ENCODE peak calls at places on chromosomes 11 and 22, in six cellular contexts. I is endothelial cell, C is NCI-H748 treated with DMSO at 0.1 percent for 48 hours, L is germinal center, M is GM23248, X is COR-L47. H is an unnamed sample.
A peak's percentile ranks its signal among the peaks of the same experiment; 100 is the strongest.

GRCh38 chr11:112241486-112241885 is 15.3 kb downstream of the PTS start:
- DNase-seq in M (peak; percentile 81), L (no peak), X (no peak), I (no peak), C (no peak), H (no peak)

GRCh38 chr22:24437820-24438328 is 10.5 kb downstream of the ADORA2A start:
- DNase-seq in L (peak; percentile 74), C (no peak), X (no peak), M (peak; percentile 60), I (no peak), H (no peak)

GRCh38 chr11:124402326-124402922 is 3.6 kb upstream of the OR8B3 start:
- DNase-seq in X (peak; percentile 30), L (peak; percentile 40), C (no peak), I (peak; percentile 71), M (peak; percentile 93), H (peak; percentile 62)

GRCh38 chr22:31431950-31432349 is 32.5 kb downstream of the DRG1 start:
- DNase-seq in X (no peak), I (no peak), L (no peak), M (no peak), C (no peak), H (no peak)

GRCh38 chr11:65900125-65900898 is at the start of gene FOSL1:
- DNase-seq in I (peak; percentile 46), C (peak; percentile 61), L (peak; percentile 87), M (peak; percentile 98), X (peak; percentile 71), H (peak; percentile 46)

GRCh38 chr11:115290479-115291390 is 213.5 kb downstream of the CADM1 start:
- DNase-seq in I (peak; percentile 18), L (no peak), C (no peak), X (no peak), M (no peak), H (no peak)

GRCh38 chr11:132685174-132685611 is 847.1 kb downstream of the OPCML start:
- DNase-seq in L (no peak), M (peak; percentile 68), I (no peak), X (no peak), C (no peak), H (no peak)

GRCh38 chr22:28006271-28006670 is 87.2 kb upstream of the PITPNB start:
- DNase-seq in L (no peak), X (no peak), I (no peak), M (peak; percentile 24), C (no peak), H (no peak)

GRCh38 chr11:76903325-76903724 is 42.6 kb downstream of the ACER3 start:
- DNase-seq in C (peak; percentile 54), I (no peak), M (no peak), X (peak; percentile 20), L (no peak), H (no peak)

GRCh38 chr11:5631426-5631825 is 6.6 kb downstream of the TRIM34 start:
- DNase-seq in M (no peak), L (no peak), I (no peak), C (no peak), X (no peak), H (no peak)

GRCh38 chr11:2213384-2213842 is 41.8 kb upstream of the TH start:
- DNase-seq in L (no peak), M (no peak), C (no peak), X (no peak), I (no peak), H (no peak)

GRCh38 chr11:1152316-1153104 is 5.2 kb upstream of the MUC5AC start:
- DNase-seq in X (no peak), C (no peak), M (no peak), L (no peak), I (no peak), H (no peak)

GRCh38 chr11:12397953-12398352 is 20.6 kb downstream of the PARVA start:
- DNase-seq in X (no peak), M (peak; percentile 96), C (no peak), I (no peak), L (no peak), H (no peak)

GRCh38 chr11:64863381-64864060 is 14.9 kb downstream of the EHD1 start:
- DNase-seq in C (no peak), M (peak; percentile 46), X (no peak), L (no peak), I (no peak), H (no peak)

GRCh38 chr11:64799256-64799924 is 3.6 kb downstream of the MAP4K2 start:
- DNase-seq in M (no peak), X (no peak), C (no peak), I (no peak), L (peak; percentile 65), H (no peak)

GRCh38 chr11:86592659-86593451 is 79.6 kb downstream of the ME3 start:
- DNase-seq in M (peak; percentile 70), C (peak; percentile 1), X (peak; percentile 81), L (peak; percentile 5), I (peak; percentile 52), H (no peak)

GRCh38 chr11:111091341-111091740 is 154.2 kb upstream of the POU2AF2 start:
- DNase-seq in X (no peak), M (peak; percentile 2), L (no peak), I (no peak), C (no peak), H (no peak)